ENCODE peak calls at places on chromosomes 4 and X, in seven cellular contexts. H, T, M, D, F, B and J are unnamed samples.

GRCh38 chrX:106894392-106894909 is 8.7 kb downstream of the RIPPLY1 start:
- DNase-seq in H (peak), T (peak), M (no peak), D (peak), F (peak), B (peak), J (no peak)

GRCh38 chr4:80209302-80209701 is 12.0 kb downstream of the PRDM8 start:
- DNase-seq in H (no peak), T (no peak), M (no peak), D (no peak), F (no peak), B (no peak), J (no peak)

GRCh38 chrX:50723006-50723405 is 91.0 kb downstream of the SHROOM4 start:
- DNase-seq in H (no peak), T (no peak), M (no peak), D (no peak), F (no peak), B (no peak), J (no peak)

GRCh38 chr4:151807220-151807619 is 46.4 kb upstream of the GATB start:
- DNase-seq in H (no peak), T (no peak), M (no peak), D (no peak), F (no peak), B (no peak), J (no peak)

GRCh38 chr4:89838005-89838404 is 1.0 kb upstream of the SNCA start:
- DNase-seq in H (peak), T (no peak), M (no peak), D (peak), F (no peak), B (no peak), J (no peak)

GRCh38 chr4:56026596-56026995 is 77.9 kb downstream of the CEP135 start:
- DNase-seq in H (no peak), T (no peak), M (no peak), D (peak), F (no peak), B (no peak), J (no peak)

GRCh38 chr4:98544818-98545399 is 113.5 kb downstream of the TSPAN5 start:
- DNase-seq in H (no peak), T (no peak), M (no peak), D (no peak), F (no peak), B (no peak), J (no peak)

GRCh38 chr4:10983274-10983673 is 298.7 kb upstream of the CLNK start:
- DNase-seq in H (no peak), T (no peak), M (peak), D (no peak), F (no peak), B (peak), J (no peak)

GRCh38 chrX:15464704-15465103 is 28.4 kb downstream of the PIR start:
- DNase-seq in H (no peak), T (no peak), M (no peak), D (no peak), F (no peak), B (no peak), J (no peak)

GRCh38 chrX:150954951-150955350 is 28.2 kb upstream of the HMGB3 start:
- DNase-seq in H (no peak), T (no peak), M (no peak), D (no peak), F (no peak), B (no peak), J (no peak)

GRCh38 chrX:46777971-46778810 is 19.3 kb upstream of the SLC9A7 start:
- DNase-seq in H (no peak), T (no peak), M (no peak), D (peak), F (no peak), B (peak), J (no peak)

GRCh38 chrX:101417190-101417589 is 9.2 kb downstream of the HNRNPH2 start:
- DNase-seq in H (no peak), T (no peak), M (no peak), D (no peak), F (no peak), B (no peak), J (no peak)

GRCh38 chr4:6032249-6033244 is 14.3 kb upstream of the C4orf50 start:
- DNase-seq in H (peak), T (no peak), M (no peak), D (no peak), F (no peak), B (no peak), J (no peak)

GRCh38 chr4:8218371-8219050 is 19.4 kb downstream of the SH3TC1 start:
- DNase-seq in H (no peak), T (no peak), M (no peak), D (no peak), F (no peak), B (no peak), J (no peak)